ENCODE peak calls at places on chromosomes 5 and 9, in ten cellular contexts. H is right atrium auricular region, K is neural crest cell, J is HFFc6, E is AG10803, F is cardiac fibroblast, C is breast epithelium, L is AG09309, X is fibroblast of pulmonary artery, B is stomach. M is an unnamed sample.

GRCh38 chr5:15452030-15452429 is 48.0 kb upstream of the FBXL7 start:
- DNase-seq in F (no peak), K (no peak), C (no peak), E (peak), X (no peak), L (no peak), B (no peak), H (no peak), J (no peak), M (no peak)

GRCh38 chr9:135087489-135087791 is at the start of gene OLFM1:
- DNase-seq in X (peak), B (peak), C (peak), J (peak), K (peak), L (no peak), E (peak), F (peak), H (peak), M (peak)

GRCh38 chr9:13267743-13268142 is 11.7 kb downstream of the MPDZ start:
- DNase-seq in F (peak), J (peak), L (peak), H (no peak), C (no peak), X (peak), E (peak), K (no peak), B (no peak), M (no peak)

GRCh38 chr5:60504342-60504741 is 195.6 kb downstream of the DEPDC1B start:
- DNase-seq in J (no peak), L (no peak), F (no peak), X (no peak), K (no peak), C (no peak), E (no peak), B (no peak), H (no peak), M (no peak)

GRCh38 chr9:95129651-95130291 is 187.7 kb downstream of the FANCC start:
- DNase-seq in B (no peak), H (no peak), X (no peak), F (no peak), L (no peak), E (no peak), C (no peak), J (no peak), K (no peak), M (no peak)

GRCh38 chr9:87138128-87139040 is 191.1 kb upstream of the GAS1 start:
- DNase-seq in H (no peak), J (no peak), C (no peak), B (no peak), E (peak), L (no peak), X (peak), F (no peak), K (no peak), M (no peak)

GRCh38 chr5:156475831-156476551 is 149.0 kb downstream of the SGCD start:
- DNase-seq in F (peak), H (peak), B (no peak), K (no peak), C (no peak), X (peak), E (peak), J (peak), L (peak), M (no peak)

GRCh38 chr5:16508730-16509531 is 43.3 kb upstream of the ZNF622 start:
- DNase-seq in C (peak), E (peak), X (no peak), H (peak), L (no peak), F (peak), B (peak), K (no peak), J (no peak), M (no peak)

GRCh38 chr5:72854419-72854818 is 38.0 kb downstream of the TNPO1 start:
- DNase-seq in J (no peak), C (no peak), X (no peak), K (no peak), F (no peak), H (no peak), B (no peak), L (no peak), E (no peak), M (no peak)

GRCh38 chr5:88772047-88772446 is 110.9 kb downstream of the MEF2C start:
- DNase-seq in J (no peak), E (no peak), X (no peak), B (no peak), K (no peak), F (no peak), H (no peak), L (no peak), C (no peak), M (no peak)

GRCh38 chr5:134549714-134550113 is 24.2 kb downstream of the JADE2 start:
- DNase-seq in E (peak), B (no peak), L (no peak), F (peak), K (no peak), J (peak), H (no peak), X (peak), C (no peak), M (no peak)

GRCh38 chr9:33167949-33168535 is 906 bp upstream of the B4GALT1 start:
- DNase-seq in J (no peak), B (no peak), X (no peak), K (no peak), F (no peak), H (peak), E (no peak), L (no peak), C (no peak), M (no peak)

GRCh38 chr9:129783516-129784361 is 19.2 kb upstream of the TOR1B start:
- DNase-seq in B (peak), H (peak), L (peak), K (peak), E (peak), X (peak), J (peak), F (peak), C (peak), M (peak)

GRCh38 chr5:124651663-124652513 is 94.6 kb downstream of the ZNF608 start:
- DNase-seq in B (peak), H (peak), F (peak), L (no peak), K (peak), E (no peak), C (peak), J (no peak), X (peak), M (peak)

GRCh38 chr5:102910240-102911226 is 155.4 kb downstream of the PAM start:
- DNase-seq in F (peak), B (no peak), E (peak), H (no peak), J (peak), K (no peak), X (no peak), C (no peak), L (peak), M (no peak)

DNA sequence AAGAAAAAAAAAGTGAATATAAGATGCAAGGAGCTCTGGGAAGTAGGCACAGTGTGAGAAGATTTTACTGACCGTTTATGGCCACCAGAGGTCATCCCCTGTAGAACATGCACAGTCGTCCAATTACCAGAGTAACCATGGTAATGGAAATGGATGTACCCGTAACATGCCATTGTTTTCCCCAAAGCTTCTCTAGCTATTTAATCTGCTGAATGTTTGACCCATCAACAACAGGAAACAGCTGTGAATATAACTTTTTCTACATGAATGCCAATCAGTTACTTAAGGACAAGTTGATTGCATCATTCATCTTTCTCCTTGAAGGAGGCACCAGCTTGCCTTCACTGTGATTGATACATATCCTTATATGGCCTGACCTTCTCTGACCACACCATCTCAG is 1967.0 kb upstream of the CDH9 start:
- DNase-seq in B (no peak), K (no peak), H (no peak), E (no peak), X (no peak), F (peak), J (no peak), L (no peak), C (no peak), M (no peak)
- TF ChIP-seq CTCF in B (no peak), K (peak), H (no peak), E (no peak), X (no peak), F (no peak), J (no peak), L (no peak), C (no peak), M (no peak)

DNA sequence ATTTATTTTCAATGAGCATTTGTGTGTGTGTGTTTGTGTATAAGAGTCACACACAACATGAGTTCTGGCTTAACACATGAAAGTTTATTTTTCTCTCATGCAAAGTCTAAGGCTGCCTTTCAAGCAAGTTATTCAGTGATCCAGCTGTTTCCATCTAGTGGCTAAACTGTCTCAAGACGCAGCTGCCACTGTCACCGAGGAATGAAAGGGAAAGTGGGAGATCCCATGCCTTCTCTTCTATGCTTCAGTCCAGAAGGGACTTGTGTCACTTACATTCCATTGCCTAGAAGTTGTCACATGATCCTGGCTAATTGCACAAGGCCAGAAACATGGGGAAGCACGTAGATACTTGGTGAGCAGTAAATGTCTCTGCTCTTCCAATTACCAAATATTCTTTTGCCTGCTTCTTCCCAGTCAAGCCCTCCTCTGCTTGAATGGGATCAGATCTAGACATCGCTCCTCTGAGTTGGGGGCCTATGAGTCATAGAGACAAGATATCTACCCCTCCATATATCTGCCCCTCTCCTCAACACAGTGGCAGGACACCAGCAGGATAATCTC is 30.4 kb upstream of the SLIT3 start:
- DNase-seq in H (no peak), X (peak), L (no peak), F (peak), E (peak), C (no peak), B (no peak), K (no peak), J (no peak), M (no peak)
- TF ChIP-seq CTCF in H (peak), X (no peak), L (peak), F (peak), E (peak), C (no peak), B (no peak), K (no peak), J (peak), M (no peak)

DNA sequence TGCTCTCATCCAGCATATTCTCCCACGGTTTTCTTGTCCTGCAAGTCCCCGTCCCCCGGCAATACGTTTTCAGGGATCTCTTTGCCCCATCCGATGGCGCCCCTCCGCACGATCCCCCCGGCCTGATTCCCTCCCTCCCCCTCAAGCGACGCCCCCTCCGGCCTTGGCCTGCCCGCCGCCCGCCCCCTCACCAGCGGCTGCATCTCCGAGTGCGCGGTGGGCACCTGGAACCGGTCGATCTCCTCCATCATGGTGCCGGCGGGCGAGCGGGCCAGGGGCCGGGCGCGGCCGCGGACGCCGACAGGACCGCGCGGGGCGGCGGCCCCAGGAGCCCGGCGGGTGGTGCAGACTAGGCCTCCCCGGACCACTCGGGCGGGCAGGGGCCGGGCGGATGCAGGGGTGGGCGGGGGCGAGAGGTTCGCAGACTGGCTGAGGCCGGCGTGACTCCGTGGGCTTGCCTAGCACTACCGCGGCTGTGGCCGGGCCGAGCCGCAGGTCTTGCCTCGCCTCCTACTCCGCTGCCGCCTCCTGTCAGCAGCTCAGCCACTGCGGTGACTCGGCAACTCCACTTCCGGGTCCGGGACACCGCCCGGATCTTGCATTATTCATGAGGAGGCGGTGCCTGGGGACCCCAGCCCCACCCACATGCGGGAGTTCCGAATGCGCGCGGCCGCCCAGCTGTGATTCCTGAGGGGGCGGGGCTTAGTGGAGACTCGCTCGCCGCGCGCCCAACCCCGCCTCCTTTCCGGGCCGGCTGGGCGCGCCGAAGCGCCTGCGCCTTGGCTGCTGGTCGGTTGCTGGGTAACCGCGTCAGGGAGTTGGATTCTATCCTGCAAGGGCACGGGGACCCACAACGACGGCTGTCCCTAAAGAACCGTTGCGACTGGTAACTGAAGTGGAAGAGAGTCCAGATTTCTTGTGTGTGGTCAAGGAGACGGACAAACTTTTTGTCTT is at the start of the genes DNAI1 and FAM219A:
- DNase-seq in F (peak), B (peak), H (peak), C (peak), X (peak), K (peak), E (peak), L (peak), J (peak), M (peak)
- TF ChIP-seq CTCF in F (no peak), B (no peak), H (no peak), C (no peak), X (no peak), K (no peak), E (no peak), L (no peak), J (no peak), M (no peak)

GRCh38 chr5:109844148-109844547 is 154.4 kb downstream of the MAN2A1 start:
- DNase-seq in B (no peak), F (peak), H (no peak), L (no peak), K (no peak), E (no peak), C (no peak), J (no peak), X (no peak), M (no peak)
- TF ChIP-seq CTCF in B (no peak), F (peak), H (no peak), L (peak), K (peak), E (peak), C (no peak), J (peak), X (peak), M (no peak)

DNA sequence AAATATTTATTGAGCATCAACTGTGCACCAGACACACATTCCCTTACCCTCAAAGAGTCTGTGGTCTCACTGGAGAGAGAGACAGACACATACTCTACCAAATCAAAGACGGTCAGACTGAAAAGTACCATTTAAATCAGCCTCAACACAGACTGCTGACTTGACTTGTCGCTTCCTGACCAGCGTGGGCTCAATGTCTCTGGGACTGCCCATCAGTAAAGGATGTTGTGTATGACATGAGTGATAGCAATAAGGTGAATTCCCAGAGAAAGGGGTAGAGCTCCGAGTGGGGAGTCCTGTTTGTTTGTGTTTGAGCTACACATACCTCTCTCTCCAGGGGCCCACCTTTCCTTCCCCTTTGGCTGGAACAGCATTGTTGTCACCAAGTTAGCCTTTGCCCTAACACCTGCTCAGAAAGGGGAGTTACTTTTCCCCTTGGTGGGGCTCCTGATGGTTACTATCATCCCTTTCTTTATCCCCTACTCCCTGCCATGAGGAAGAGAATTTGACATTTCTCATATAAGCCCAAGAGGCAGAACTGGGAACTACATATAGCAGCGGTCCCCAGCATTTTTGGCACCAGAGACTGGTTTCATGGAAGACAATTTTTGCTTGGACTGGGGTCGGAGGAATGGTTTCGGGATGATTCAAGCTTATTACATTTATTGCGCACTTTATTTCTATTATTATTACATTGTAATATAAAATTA is 33.9 kb downstream of the NR4A3 start:
- DNase-seq in H (no peak), X (no peak), C (no peak), E (no peak), B (no peak), F (no peak), J (no peak), L (no peak), K (no peak), M (no peak)
- TF ChIP-seq CTCF in H (peak), X (no peak), C (no peak), E (no peak), B (no peak), F (peak), J (peak), L (peak), K (peak), M (no peak)

DNA sequence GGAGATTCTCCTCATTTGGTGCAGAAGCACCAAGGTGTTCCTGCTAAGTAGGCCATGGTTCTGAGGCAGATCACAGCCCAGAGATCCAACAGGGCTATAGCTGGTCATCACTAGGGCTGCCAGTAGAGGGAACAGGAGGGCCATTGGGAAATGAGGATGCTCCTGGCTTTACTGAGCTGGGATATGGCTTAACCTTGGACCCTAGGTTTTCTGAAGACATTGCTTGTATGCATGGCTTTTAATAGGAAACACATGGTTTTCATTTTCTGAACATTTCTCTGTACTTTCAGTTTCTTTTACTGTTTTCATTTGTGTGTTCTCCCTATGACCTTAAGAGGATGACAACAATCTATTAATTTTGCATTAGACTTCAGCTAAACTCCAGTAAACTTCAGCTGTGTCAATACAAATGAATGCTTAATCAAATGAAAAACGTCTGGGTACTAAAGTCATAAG is at the start of gene IFNW1:
- DNase-seq in K (no peak), H (no peak), B (no peak), X (no peak), C (no peak), E (no peak), J (no peak), L (no peak), F (no peak), M (peak)
- TF ChIP-seq CTCF in K (peak), H (no peak), B (no peak), X (peak), C (no peak), E (peak), J (peak), L (peak), F (peak), M (no peak)